ENCODE peak calls at places on chromosome 18, in seven cellular contexts. B, Y, D, P, X, I and T are unnamed samples. For H3K4me1, the result is how much of the 10 kb centered on the place peaks cover.

GRCh38 chr18:31241900-31242409 is 76.0 kb upstream of the DSG1 start:
- DNase-seq in X (peak), I (peak), Y (no peak), B (peak), D (peak), P (peak), T (no peak)

GRCh38 chr18:55150001-55150400 is 190.7 kb upstream of the CCDC68 start:
- DNase-seq in Y (no peak), X (no peak), I (no peak), P (no peak), D (no peak), B (no peak), T (peak)

GRCh38 chr18:11324956-11325873 is 175.8 kb upstream of the PIEZO2 start:
- DNase-seq in B (no peak), X (peak), D (no peak), P (no peak), Y (no peak), I (no peak), T (no peak)

GRCh38 chr18:28855524-28855923 is 678.6 kb upstream of the CDH2 start:
- DNase-seq in I (no peak), P (no peak), B (no peak), Y (no peak), X (no peak), D (no peak), T (no peak)

GRCh38 chr18:55419939-55420664 is 167.9 kb downstream of the TCF4 start:
- DNase-seq in X (no peak), B (no peak), P (no peak), D (no peak), Y (no peak), I (no peak), T (no peak)

GRCh38 chr18:60570172-60570571 is 197.6 kb upstream of the MC4R start:
- DNase-seq in D (no peak), I (no peak), Y (no peak), P (no peak), B (no peak), X (no peak), T (no peak)

GRCh38 chr18:9950289-9951016 is 36.6 kb downstream of the VAPA start:
- DNase-seq in I (no peak), D (no peak), B (no peak), X (no peak), Y (no peak), P (no peak), T (no peak)

GRCh38 chr18:23982154-23983071 is 32.1 kb upstream of the TTC39C start:
- DNase-seq in X (no peak), P (no peak), Y (no peak), I (no peak), D (no peak), B (peak), T (peak)

GRCh38 chr18:36349552-36349951 is 52.0 kb downstream of the FHOD3 start:
- DNase-seq in X (no peak), D (no peak), B (no peak), P (no peak), Y (no peak), I (no peak), T (no peak)

GRCh38 chr18:71371951-71372605 is 1083.2 kb downstream of the SOCS6 start:
- DNase-seq in B (no peak), I (no peak), D (no peak), Y (no peak), P (no peak), X (no peak), T (no peak)

GRCh38 chr18:75656035-75656434 is 228.5 kb upstream of the SMIM21 start:
- DNase-seq in Y (no peak), D (no peak), X (no peak), I (no peak), B (peak), P (no peak), T (no peak)

GRCh38 chr18:71878226-71878625 is 665.9 kb downstream of the CBLN2 start:
- DNase-seq in D (no peak), P (no peak), Y (no peak), I (no peak), B (no peak), X (peak), T (no peak)

GRCh38 chr18:22223263-22223960 is 54.0 kb downstream of the GATA6 start:
- DNase-seq in Y (peak), I (peak), D (peak), B (peak), X (peak), P (peak), T (peak)

GRCh38 chr18:41449612-41450011 is 505.4 kb upstream of the PIK3C3 start:
- DNase-seq in I (no peak), D (no peak), B (no peak), X (no peak), P (no peak), Y (no peak), T (no peak)

GRCh38 chr18:59268722-59269562 is 4.3 kb downstream of the RAX start:
- DNase-seq in I (no peak), Y (no peak), B (peak), P (no peak), D (no peak), X (peak), T (no peak)
- H3K4me1 ChIP-seq in I (under half), Y (under half), B (half or more), P (under half), D (under half), X (under half), T (half or more)

GRCh38 chr18:7205346-7205745 is 25.5 kb upstream of the LRRC30 start:
- DNase-seq in Y (no peak), I (no peak), B (no peak), D (no peak), X (no peak), P (no peak), T (no peak)
- TF ChIP-seq POLR2AphosphoS5 in Y (no peak), I (no peak), B (no peak), D (no peak), X (no peak), P (no peak), T (no peak)

GRCh38 chr18:58216071-58216471 is 172.0 kb downstream of the NEDD4L start:
- DNase-seq in D (peak), P (no peak), Y (no peak), X (no peak), B (peak), I (no peak), T (no peak)
- H3K4me1 ChIP-seq in D (under half), P (under half), Y (under half), X (under half), B (under half), I (under half), T (under half)

DNA sequence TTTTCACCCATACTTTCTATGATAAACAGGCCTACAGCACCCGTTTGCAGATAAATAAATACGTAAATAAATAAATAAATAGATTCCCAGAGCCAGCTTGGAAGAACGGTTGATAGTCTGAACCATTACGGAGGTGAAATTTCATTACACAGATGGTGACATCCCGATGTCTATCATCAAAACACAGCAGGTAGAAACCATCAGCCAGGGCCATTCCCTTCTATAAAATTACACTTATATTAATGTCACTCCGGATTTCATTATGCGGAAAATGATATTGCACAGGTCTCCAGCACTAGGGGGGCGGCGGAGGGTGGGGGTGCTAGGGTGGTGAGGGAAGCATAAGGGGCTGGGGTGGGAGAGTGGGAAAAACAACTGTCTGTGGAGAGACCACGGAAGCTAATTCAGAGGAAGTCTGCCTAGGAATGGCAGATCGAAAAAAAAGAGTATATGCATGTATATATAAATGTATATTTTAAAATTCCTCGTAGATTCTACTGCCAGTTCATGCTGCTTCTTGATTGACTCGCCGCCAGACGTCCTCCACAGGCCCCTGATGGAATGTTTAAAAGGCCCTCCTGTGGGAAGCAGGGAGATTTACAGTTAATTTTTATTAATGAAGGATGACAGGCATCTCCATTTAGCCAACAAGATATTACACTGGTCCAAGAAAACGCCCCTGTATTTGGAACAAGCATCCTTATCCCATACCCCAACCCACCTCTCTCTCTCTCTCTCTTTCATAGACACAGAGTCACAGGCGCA is 1906.0 kb upstream of the PIK3C3 start:
- DNase-seq in X (no peak), Y (no peak), I (no peak), P (no peak), B (peak), D (no peak), T (no peak)
- TF ChIP-seq POLR2AphosphoS5 in X (no peak), Y (no peak), I (no peak), P (no peak), B (no peak), D (no peak), T (no peak)

GRCh38 chr18:48621240-48621639 is 82.4 kb downstream of the CTIF start:
- DNase-seq in I (no peak), B (no peak), Y (no peak), P (no peak), D (no peak), X (no peak), T (no peak)
- H3K4me1 ChIP-seq in I (under half), B (under half), Y (under half), P (under half), D (under half), X (under half), T (half or more)

DNA sequence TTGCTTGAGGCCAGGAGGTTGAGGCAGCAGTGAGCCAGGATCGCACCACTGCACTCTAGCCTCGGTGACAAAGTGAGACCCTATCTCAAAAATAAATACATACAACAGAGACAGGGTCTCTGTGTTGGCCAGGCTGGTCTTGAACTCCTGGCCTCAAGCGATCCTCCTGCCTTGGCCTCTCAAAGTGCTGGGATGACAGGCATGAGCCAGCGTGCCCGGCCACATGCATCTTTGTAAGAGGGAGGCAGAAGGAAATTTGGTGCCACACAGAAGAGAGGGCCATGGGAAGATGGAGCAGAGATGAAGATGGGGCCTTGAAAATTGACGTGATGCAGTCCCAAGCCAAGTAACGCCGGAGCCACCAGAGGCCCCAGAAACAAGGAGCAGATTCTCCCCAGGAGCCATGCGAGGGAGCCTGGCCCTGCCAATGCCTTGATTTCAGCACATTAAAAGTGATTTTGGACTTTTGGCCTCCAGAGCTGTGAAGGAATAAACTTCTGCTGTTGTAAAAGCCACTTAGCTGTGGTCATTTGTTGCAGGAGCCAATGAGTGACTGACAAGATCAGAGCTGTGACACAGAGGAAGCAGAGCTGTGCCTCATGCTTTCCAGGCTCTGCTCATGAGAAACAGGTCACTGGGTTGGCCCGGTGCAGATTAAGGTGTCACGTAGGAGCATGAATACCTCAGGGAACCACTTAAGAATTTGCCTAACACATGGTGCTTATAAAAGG is 2.6 kb upstream of the SLC66A2 start:
- DNase-seq in B (no peak), X (no peak), D (no peak), P (peak), I (no peak), Y (no peak), T (peak)
- TF ChIP-seq POLR2AphosphoS5 in B (no peak), X (no peak), D (no peak), P (no peak), I (no peak), Y (no peak), T (no peak)

GRCh38 chr18:48833701-48834394 is 116.9 kb downstream of the SMAD7 start:
- DNase-seq in Y (no peak), D (no peak), B (no peak), X (no peak), P (no peak), I (no peak), T (no peak)
- H3K4me1 ChIP-seq in Y (half or more), D (under half), B (under half), X (under half), P (under half), I (half or more), T (under half)

GRCh38 chr18:62938006-62938405 is 222.7 kb downstream of the PHLPP1 start:
- DNase-seq in B (no peak), X (no peak), I (no peak), Y (no peak), P (no peak), D (no peak), T (no peak)

GRCh38 chr18:62939925-62940324 is 224.6 kb downstream of the PHLPP1 start:
- DNase-seq in D (no peak), B (no peak), Y (no peak), X (no peak), I (no peak), P (no peak), T (no peak)

GRCh38 chr18:62937065-62937464 is 221.7 kb downstream of the PHLPP1 start:
- DNase-seq in D (no peak), I (no peak), X (no peak), Y (no peak), P (no peak), B (no peak), T (no peak)

GRCh38 chr18:62938451-62938850 is 223.1 kb downstream of the PHLPP1 start:
- DNase-seq in Y (no peak), D (no peak), I (no peak), X (no peak), B (no peak), P (no peak), T (no peak)

DNA sequence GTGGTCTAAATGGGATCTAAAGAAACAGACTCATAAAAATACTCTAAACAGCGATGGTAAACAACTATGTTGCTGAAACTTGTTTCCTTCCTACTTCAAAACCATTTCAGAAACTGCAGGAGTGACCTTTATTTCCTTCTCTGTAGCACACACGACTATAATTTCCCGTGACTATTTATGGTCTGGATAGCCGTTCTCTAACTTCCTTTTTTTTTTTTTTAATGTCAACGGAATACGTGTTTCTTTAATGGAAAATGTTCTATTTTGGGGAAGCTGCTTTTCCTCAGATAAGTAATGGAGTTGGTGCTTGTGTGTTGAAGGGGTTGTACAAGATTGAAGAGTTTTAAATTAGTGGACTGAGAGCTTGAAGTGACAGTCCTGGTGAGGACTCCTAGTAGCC is 224.1 kb downstream of the PHLPP1 start:
- DNase-seq in Y (no peak), I (no peak), D (no peak), P (no peak), X (no peak), B (no peak), T (no peak)
- TF ChIP-seq POLR2AphosphoS5 in Y (no peak), I (no peak), D (no peak), P (no peak), X (no peak), B (no peak), T (no peak)

DNA sequence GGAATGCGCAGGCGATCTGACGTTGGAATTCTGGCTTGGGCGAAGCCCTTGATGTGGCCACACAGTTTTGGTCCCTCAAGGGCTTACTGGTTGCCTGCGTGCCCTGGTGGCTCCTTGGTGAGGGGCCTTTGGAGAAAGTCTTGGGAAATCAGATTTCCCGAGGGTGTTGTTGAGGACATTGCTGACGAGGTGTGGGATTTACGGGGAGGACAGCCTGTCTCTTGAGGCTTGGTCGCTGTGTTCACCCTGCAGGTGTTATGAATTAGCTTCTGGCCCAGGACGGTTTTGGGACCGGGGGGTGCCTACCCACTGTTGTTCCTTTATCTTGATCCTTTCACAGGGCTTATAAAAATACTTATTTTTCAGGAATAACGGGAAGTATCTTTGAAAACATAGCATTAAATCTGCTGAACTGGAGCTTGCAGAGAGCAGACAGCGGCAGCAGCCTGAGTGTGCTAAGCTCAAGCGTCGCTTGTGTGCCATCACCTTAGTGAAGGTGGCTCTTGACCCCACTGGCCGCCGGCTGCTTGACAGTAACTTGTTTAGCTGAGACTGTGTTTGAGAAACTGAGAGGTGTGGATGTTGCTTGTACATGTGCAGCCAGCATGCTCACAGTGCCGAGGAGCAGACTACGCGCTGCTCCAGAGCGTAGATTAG is 4.2 kb downstream of the CTDP1 start:
- DNase-seq in Y (no peak), I (no peak), D (no peak), P (no peak), X (no peak), B (no peak), T (no peak)
- H3K4me1 ChIP-seq in Y (under half), I (under half), D (under half), P (under half), X (under half), B (under half), T (under half)

DNA sequence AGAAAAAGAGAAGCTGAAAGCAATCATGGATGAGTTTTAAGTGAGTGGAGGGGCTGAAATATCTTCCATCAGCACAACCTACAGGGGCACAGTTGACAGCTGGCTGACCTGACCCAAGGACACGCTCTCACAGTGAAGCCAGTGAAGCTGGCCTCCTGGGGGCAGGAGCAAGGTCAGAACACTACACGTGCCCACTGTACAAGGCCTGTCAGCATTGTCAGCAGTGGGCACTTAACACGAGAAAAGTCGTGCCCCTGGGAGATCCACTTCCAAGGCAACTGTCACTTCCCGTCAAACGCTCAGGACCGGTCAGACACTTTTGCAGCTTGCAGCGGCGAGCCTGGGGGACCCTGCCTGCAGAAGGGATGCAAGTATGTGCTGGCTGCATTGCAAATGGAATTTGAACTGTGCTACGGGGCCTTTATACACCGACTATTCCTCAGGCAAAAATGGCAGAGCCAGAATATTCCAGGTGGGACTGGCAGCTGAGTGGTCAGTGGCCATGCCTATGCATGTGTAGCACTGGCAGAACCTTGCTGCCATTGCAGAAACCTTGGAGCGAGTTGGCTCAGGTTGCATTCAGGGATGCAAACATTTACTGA is 176.2 kb downstream of the BCL2 start:
- DNase-seq in P (no peak), Y (no peak), D (no peak), B (no peak), X (no peak), I (no peak), T (no peak)
- TF ChIP-seq POLR2AphosphoS5 in P (no peak), Y (no peak), D (no peak), B (no peak), X (no peak), I (no peak), T (no peak)